ENCODE peak calls at places on chromosomes 16 and 17, in six cellular contexts. T, U, S, B, I and H are unnamed samples.

GRCh38 chr17:34852141-34852540 is 109.1 kb downstream of the CCT6B start:
- DNase-seq in T (no peak), S (no peak), B (no peak), U (no peak), I (no peak), H (no peak)

GRCh38 chr16:81451753-81452680 is 7.4 kb downstream of the CMIP start:
- DNase-seq in S (no peak), I (no peak), T (no peak), B (no peak), U (no peak), H (no peak)

GRCh38 chr17:64777413-64778101 is 115.5 kb upstream of the SMURF2 start:
- DNase-seq in T (no peak), I (no peak), U (no peak), B (no peak), S (no peak), H (no peak)

GRCh38 chr17:42282478-42283080 is 5.7 kb upstream of the STAT5A start:
- DNase-seq in S (no peak), T (no peak), U (no peak), B (no peak), I (no peak), H (no peak)

GRCh38 chr17:78383725-78384471 is 5.4 kb downstream of the PGS1 start:
- DNase-seq in U (peak), S (peak), T (no peak), I (no peak), B (peak), H (peak)

GRCh38 chr17:65061621-65062020 is 5.1 kb upstream of the GNA13 start:
- DNase-seq in S (no peak), U (no peak), I (no peak), B (peak), T (no peak), H (no peak)

GRCh38 chr16:67244387-67245188 is 2.7 kb downstream of the FHOD1 start:
- DNase-seq in U (peak), T (no peak), S (peak), B (peak), I (peak), H (peak)

GRCh38 chr16:66278111-66278531 is 88.4 kb upstream of the CDH5 start:
- DNase-seq in B (peak), U (no peak), I (no peak), T (no peak), S (no peak), H (no peak)

GRCh38 chr16:79995315-79995714 is 394.8 kb upstream of the MAF start:
- DNase-seq in T (no peak), I (no peak), B (no peak), S (no peak), U (no peak), H (no peak)

GRCh38 chr16:73071131-73071940 is 23.4 kb upstream of the ZFHX3 start:
- DNase-seq in B (no peak), I (no peak), T (peak), S (peak), U (no peak), H (no peak)

GRCh38 chr16:76854234-76854633 is 336.8 kb upstream of the MON1B start:
- DNase-seq in S (peak), I (no peak), U (no peak), T (no peak), B (no peak), H (peak)

GRCh38 chr17:83053779-83054451 is 25.5 kb upstream of the METRNL start:
- DNase-seq in I (no peak), U (no peak), B (no peak), S (no peak), T (no peak), H (no peak)

GRCh38 chr16:1338119-1338730 is 4.8 kb downstream of the BAIAP3 start:
- DNase-seq in T (peak), S (no peak), B (peak), U (peak), I (no peak), H (no peak)

GRCh38 chr16:8026450-8026849 is 563.9 kb downstream of the TMEM114 start:
- DNase-seq in I (no peak), S (no peak), U (peak), B (peak), T (no peak), H (no peak)